ENCODE peak calls at places on chromosomes 11 and 22, in five cellular contexts. Z is adrenal gland, R is left ventricle myocardium inferior, P is HFFc6, H is upper lobe of left lung. M is an unnamed sample.

GRCh38 chr22:19663286-19663815 is 51.0 kb upstream of the SEPTIN5 start:
- DNase-seq in Z (peak; percentile 68), R (peak; percentile 80), P (peak; percentile 31), H (peak; percentile 30), M (peak; percentile 66)

GRCh38 chr11:35111171-35112055 is 27.6 kb upstream of the CD44 start:
- DNase-seq in Z (no peak), R (no peak), P (peak; percentile 83), H (peak; percentile 35), M (peak; percentile 92)

GRCh38 chr11:123261345-123262106 is 66.5 kb upstream of the CLMP start:
- DNase-seq in Z (peak; percentile 87), R (peak; percentile 82), P (peak; percentile 42), H (peak; percentile 86), M (no peak)

GRCh38 chr11:34512810-34513673 is 552 bp downstream of the ELF5 start:
- DNase-seq in Z (no peak), R (peak; percentile 29), P (peak; percentile 57), H (peak; percentile 86), M (no peak)

GRCh38 chr11:63445720-63446119 is 45.2 kb downstream of the PLAAT5 start:
- DNase-seq in Z (no peak), R (no peak), P (peak; percentile 42), H (no peak), M (no peak)

GRCh38 chr11:2434008-2434407 is 10.3 kb downstream of the TRPM5 start:
- DNase-seq in Z (no peak), R (peak; percentile 4), P (no peak), H (no peak), M (no peak)

GRCh38 chr11:44573333-44573732 is 7.9 kb downstream of the CD82 start:
- DNase-seq in Z (no peak), R (no peak), P (no peak), H (no peak), M (no peak)

GRCh38 chr11:61694971-61695706 is 14.9 kb downstream of the DAGLA start:
- DNase-seq in Z (no peak), R (peak; percentile 69), P (no peak), H (peak; percentile 68), M (no peak)

GRCh38 chr22:45774016-45774670 is 102.5 kb downstream of the ATXN10 start:
- DNase-seq in Z (no peak), R (no peak), P (no peak), H (no peak), M (no peak)

GRCh38 chr11:17846852-17847453 is 112.4 kb downstream of the KCNC1 start:
- DNase-seq in Z (no peak), R (no peak), P (no peak), H (no peak), M (peak; percentile 18)
- TF ChIP-seq CTCF in Z (peak; percentile 30), R (peak; percentile 49), P (peak; percentile 51), H (no peak), M (peak; percentile 41)

DNA sequence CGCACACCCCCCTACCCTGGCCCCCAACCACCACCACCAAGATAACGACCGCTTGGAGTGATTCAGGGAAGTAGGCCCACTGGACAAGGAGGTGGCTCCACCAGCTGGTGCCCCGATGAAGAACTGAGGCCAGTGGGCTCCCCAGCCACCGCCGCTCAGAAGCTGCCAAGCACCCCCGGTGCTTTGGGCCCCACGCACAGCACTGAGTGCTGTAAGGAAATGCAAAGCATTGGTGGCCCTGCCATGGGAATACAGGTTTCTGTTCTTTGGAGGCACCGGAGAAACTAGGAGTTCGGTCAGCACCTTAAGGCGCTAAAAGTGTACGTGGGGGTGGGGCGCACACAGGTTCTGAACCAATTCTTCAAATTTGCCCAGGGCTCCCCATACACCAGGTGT is 664 bp upstream of the PRSS23 start:
- DNase-seq in Z (no peak), R (no peak), P (no peak), H (no peak), M (no peak)
- TF ChIP-seq CTCF in Z (no peak), R (peak; percentile 24), P (peak; percentile 14), H (no peak), M (no peak)

DNA sequence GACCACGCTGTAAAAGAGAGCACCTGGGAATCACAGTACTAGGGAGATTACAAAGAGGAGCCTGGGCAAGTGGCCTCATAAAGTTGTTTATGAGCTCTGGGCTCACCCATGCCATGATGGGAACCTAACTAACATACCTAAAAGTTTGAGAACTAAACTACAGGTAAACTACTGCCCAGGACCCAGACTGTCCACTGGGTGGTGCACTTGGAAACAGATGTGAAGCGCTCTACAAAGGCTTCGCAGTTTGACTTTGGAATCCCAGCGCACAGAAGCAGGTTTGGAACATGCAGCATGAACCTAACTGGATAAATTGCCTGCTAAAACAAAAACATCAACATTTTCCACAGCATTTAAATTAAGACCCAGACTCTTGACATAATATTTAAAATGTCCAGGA is 418.6 kb downstream of the FAM181B start:
- DNase-seq in Z (peak; percentile 17), R (no peak), P (no peak), H (peak; percentile 27), M (no peak)
- TF ChIP-seq CTCF in Z (peak; percentile 41), R (no peak), P (no peak), H (peak; percentile 19), M (peak; percentile 40)

DNA sequence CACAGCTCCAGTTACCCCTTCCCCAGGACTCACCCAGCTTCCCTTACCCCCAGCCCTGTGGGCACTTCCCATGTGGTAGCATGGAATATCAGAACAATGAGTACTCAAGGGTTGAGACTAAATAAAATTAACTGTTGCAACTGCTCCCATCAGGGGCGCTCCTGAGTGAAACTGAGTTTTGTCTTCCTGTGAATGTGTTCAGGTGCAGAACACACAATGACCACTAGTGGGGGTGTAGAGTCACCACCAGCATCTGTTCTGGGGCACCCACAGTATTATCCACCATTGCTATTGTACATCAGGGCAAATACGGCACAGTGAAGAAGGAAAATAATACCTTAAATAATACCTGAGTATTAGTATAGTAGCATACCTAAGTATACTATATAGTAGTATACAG is 689.7 kb downstream of the TBC1D22A start:
- DNase-seq in Z (no peak), R (no peak), P (no peak), H (no peak), M (no peak)
- TF ChIP-seq CTCF in Z (no peak), R (peak; percentile 38), P (peak; percentile 43), H (no peak), M (peak; percentile 18)

GRCh38 chr11:87286338-87286737 is 248.6 kb downstream of the TMEM135 start:
- DNase-seq in Z (no peak), R (no peak), P (no peak), H (no peak), M (no peak)

GRCh38 chr11:87295237-87295636 is 257.5 kb downstream of the TMEM135 start:
- DNase-seq in Z (no peak), R (no peak), P (no peak), H (no peak), M (no peak)

GRCh38 chr11:87292598-87292997 is 254.9 kb downstream of the TMEM135 start:
- DNase-seq in Z (no peak), R (no peak), P (no peak), H (no peak), M (no peak)

GRCh38 chr11:87290304-87290922 is 252.7 kb downstream of the TMEM135 start:
- DNase-seq in Z (no peak), R (no peak), P (peak; percentile 58), H (no peak), M (peak; percentile 58)
- TF ChIP-seq CTCF in Z (peak; percentile 82), R (peak; percentile 76), P (peak; percentile 91), H (peak; percentile 54), M (peak; percentile 10)

GRCh38 chr11:746289-747175 is 732 bp upstream of the TALDO1 start:
- DNase-seq in Z (peak; percentile 29), R (no peak), P (no peak), H (no peak), M (no peak)

GRCh38 chr11:748007-748359 is 719 bp downstream of the TALDO1 start:
- DNase-seq in Z (peak; percentile 22), R (no peak), P (no peak), H (no peak), M (no peak)

GRCh38 chr11:749731-750130 is 2.5 kb downstream of the TALDO1 start:
- DNase-seq in Z (no peak), R (no peak), P (no peak), H (peak; percentile 64), M (no peak)

GRCh38 chr11:742571-743201 is 4.6 kb upstream of the TALDO1 start:
- DNase-seq in Z (no peak), R (no peak), P (no peak), H (no peak), M (no peak)

GRCh38 chr11:747176-748006 is at the start of gene TALDO1:
- DNase-seq in Z (peak; percentile 92), R (peak; percentile 93), P (peak; percentile 78), H (peak; percentile 96), M (peak; percentile 56)
- TF ChIP-seq CTCF in Z (no peak), R (peak; percentile 46), P (peak; percentile 27), H (peak; percentile 66), M (peak; percentile 16)

GRCh38 chr22:39013923-39014722 is at the start of gene APOBEC3C:
- DNase-seq in Z (peak; percentile 83), R (peak; percentile 76), P (peak; percentile 86), H (peak; percentile 88), M (peak; percentile 55)
- TF ChIP-seq CTCF in Z (no peak), R (no peak), P (peak; percentile 27), H (no peak), M (no peak)

DNA sequence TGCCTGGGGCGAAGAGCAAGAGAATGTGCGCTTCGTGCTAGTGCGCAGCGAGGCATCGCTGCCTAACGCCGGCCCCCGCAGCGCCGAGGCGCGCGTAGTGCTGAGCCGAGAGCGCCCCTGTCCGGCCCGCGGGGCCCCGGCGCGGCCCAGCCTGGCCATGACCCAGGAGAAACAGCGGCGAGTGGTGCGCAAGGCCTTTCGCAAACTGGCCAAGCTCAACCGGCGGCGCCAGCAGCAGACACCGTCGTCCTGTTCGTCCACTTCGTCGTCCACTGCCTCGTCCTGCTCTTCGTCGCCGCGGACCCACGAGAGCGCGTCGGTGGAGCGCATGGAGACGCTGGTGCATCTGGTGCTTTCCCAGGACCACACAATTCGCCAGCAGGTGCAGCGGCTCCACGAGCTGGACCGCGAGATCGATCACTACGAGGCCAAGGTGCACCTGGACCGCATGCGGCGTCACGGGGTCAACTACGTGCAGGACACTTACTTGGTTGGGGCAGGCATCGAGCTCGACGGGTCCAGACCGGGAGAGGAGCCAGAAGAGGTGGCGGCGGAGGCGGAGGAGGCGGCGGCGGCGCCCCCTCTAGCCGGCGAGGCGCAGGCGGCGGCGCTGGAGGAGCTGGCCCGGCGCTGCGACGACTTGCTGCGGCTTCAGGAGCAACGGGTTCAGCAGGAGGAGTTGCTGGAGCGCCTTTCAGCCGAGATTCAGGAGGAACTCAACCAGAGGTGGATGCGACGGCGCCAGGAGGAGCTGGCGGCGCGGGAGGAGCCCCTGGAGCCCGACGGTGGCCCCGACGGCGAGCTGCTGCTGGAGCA is 1.0 kb downstream of the RASSF10 start:
- DNase-seq in Z (no peak), R (no peak), P (no peak), H (peak; percentile 27), M (no peak)
- TF ChIP-seq CTCF in Z (no peak), R (no peak), P (no peak), H (no peak), M (no peak)

M was measured in astrocyte of the cerebellum.